ENCODE peak calls at places on chromosomes 7 and 10, in seven cellular contexts. K is endothelial cell of umbilical vein, W is breast epithelium, O is HL-60, C is H1, R is GM23338, H is HCT116. I is an unnamed sample.

GRCh38 chr7:151687523-151688235 is 168.0 kb upstream of the RHEB start:
- DNase-seq in K (peak), W (peak), O (no peak), C (peak), R (peak), H (peak), I (peak)

GRCh38 chr10:34809796-34810195 is 5.3 kb downstream of the PARD3 start:
- DNase-seq in K (no peak), W (no peak), O (no peak), C (no peak), R (no peak), H (no peak), I (no peak)

GRCh38 chr10:112265745-112266144 is 17.5 kb upstream of the TECTB start:
- DNase-seq in K (no peak), W (no peak), O (no peak), C (no peak), R (no peak), H (no peak), I (no peak)

GRCh38 chr7:12703881-12704280 is 16.4 kb downstream of the ARL4A start:
- DNase-seq in K (no peak), W (no peak), O (no peak), C (no peak), R (no peak), H (no peak), I (no peak)

GRCh38 chr7:83794834-83795233 is 145.9 kb upstream of the SEMA3E start:
- DNase-seq in K (no peak), W (no peak), O (no peak), C (no peak), R (no peak), H (no peak), I (no peak)

GRCh38 chr10:95394161-95394880 is 103.5 kb upstream of the PDLIM1 start:
- DNase-seq in K (no peak), W (no peak), O (no peak), C (no peak), R (no peak), H (peak), I (no peak)

GRCh38 chr7:158410720-158411119 is 176.9 kb downstream of the PTPRN2 start:
- DNase-seq in K (no peak), W (peak), O (no peak), C (no peak), R (no peak), H (no peak), I (peak)

GRCh38 chr10:114346176-114347031 is 57.9 kb downstream of the AFAP1L2 start:
- DNase-seq in K (no peak), W (no peak), O (no peak), C (no peak), R (no peak), H (no peak), I (no peak)

GRCh38 chr7:67267914-67268313 is 271.3 kb downstream of the TYW1 start:
- DNase-seq in K (no peak), W (no peak), O (no peak), C (no peak), R (no peak), H (no peak), I (no peak)

GRCh38 chr7:121475806-121476205 is 79.7 kb upstream of the FAM3C start:
- DNase-seq in K (no peak), W (no peak), O (no peak), C (no peak), R (no peak), H (no peak), I (no peak)

GRCh38 chr10:101903827-101904520 is 60.4 kb upstream of the KCNIP2 start:
- DNase-seq in K (no peak), W (no peak), O (no peak), C (no peak), R (no peak), H (no peak), I (no peak)

GRCh38 chr7:99380823-99381663 is 6.5 kb downstream of the ARPC1B start:
- DNase-seq in K (no peak), W (no peak), O (no peak), C (no peak), R (no peak), H (no peak), I (no peak)

GRCh38 chr10:14386202-14386593 is 55.5 kb upstream of the FRMD4A start:
- DNase-seq in K (no peak), W (no peak), O (no peak), C (peak), R (no peak), H (no peak), I (no peak)

GRCh38 chr10:79181680-79182079 is 112.9 kb downstream of the ZMIZ1 start:
- DNase-seq in K (no peak), W (no peak), O (no peak), C (no peak), R (no peak), H (no peak), I (no peak)

GRCh38 chr10:24820616-24821015 is 96.9 kb upstream of the ARHGAP21 start:
- DNase-seq in K (no peak), W (no peak), O (no peak), C (no peak), R (no peak), H (no peak), I (no peak)

GRCh38 chr10:73253226-73253557 is 748 bp upstream of the MRPS16 start:
- DNase-seq in K (no peak), W (no peak), O (no peak), C (no peak), R (peak), H (no peak), I (no peak)

GRCh38 chr7:116265881-116266280 is 55.5 kb downstream of the TES start:
- DNase-seq in K (no peak), W (no peak), O (no peak), C (no peak), R (no peak), H (no peak), I (no peak)

GRCh38 chr10:73953665-73954064 is 42.7 kb downstream of the PLAU start:
- DNase-seq in K (no peak), W (no peak), O (peak), C (no peak), R (no peak), H (no peak), I (no peak)

GRCh38 chr10:50417486-50417905 is 166.2 kb upstream of the ASAH2 start:
- DNase-seq in K (peak), W (no peak), O (no peak), C (no peak), R (peak), H (no peak), I (no peak)

GRCh38 chr10:34916368-34916767 is 101.3 kb upstream of the PARD3 start:
- DNase-seq in K (no peak), W (no peak), O (no peak), C (no peak), R (no peak), H (no peak), I (peak)

GRCh38 chr7:131835141-131835540 is 278.7 kb upstream of the PODXL start:
- DNase-seq in K (no peak), W (no peak), O (no peak), C (no peak), R (no peak), H (no peak), I (no peak)

GRCh38 chr10:47121336-47121735 is 178.7 kb upstream of the GDF10 start:
- DNase-seq in K (no peak), W (no peak), O (no peak), C (no peak), R (no peak), H (no peak), I (no peak)

GRCh38 chr10:79397575-79398303 is 47.7 kb downstream of the ZCCHC24 start:
- DNase-seq in K (no peak), W (no peak), O (no peak), C (no peak), R (no peak), H (no peak), I (no peak)

GRCh38 chr7:19489162-19489820 is 219.5 kb downstream of the POLR1F start:
- DNase-seq in K (no peak), W (no peak), O (no peak), C (no peak), R (no peak), H (no peak), I (no peak)

GRCh38 chr7:25995893-25996529 is 156.0 kb upstream of the NFE2L3 start:
- DNase-seq in K (no peak), W (no peak), O (no peak), C (no peak), R (peak), H (peak), I (no peak)

GRCh38 chr7:22480523-22481075 is 19.4 kb downstream of the STEAP1B start:
- DNase-seq in K (no peak), W (no peak), O (no peak), C (no peak), R (no peak), H (no peak), I (no peak)

GRCh38 chr7:40470111-40470736 is 335.4 kb downstream of the SUGCT start:
- DNase-seq in K (no peak), W (no peak), O (no peak), C (no peak), R (no peak), H (no peak), I (no peak)
- TF ChIP-seq POLR2AphosphoS5 in K (no peak), W (no peak), O (no peak), C (no peak), R (no peak), H (no peak), I (no peak)

GRCh38 chr7:43018446-43018845 is 86.3 kb downstream of the MRPL32 start:
- DNase-seq in K (no peak), W (no peak), O (no peak), C (no peak), R (no peak), H (peak), I (no peak)
- H3K27ac ChIP-seq in K (no peak), W (peak), O (no peak), C (no peak), R (no peak), H (no peak), I (no peak)

DNA sequence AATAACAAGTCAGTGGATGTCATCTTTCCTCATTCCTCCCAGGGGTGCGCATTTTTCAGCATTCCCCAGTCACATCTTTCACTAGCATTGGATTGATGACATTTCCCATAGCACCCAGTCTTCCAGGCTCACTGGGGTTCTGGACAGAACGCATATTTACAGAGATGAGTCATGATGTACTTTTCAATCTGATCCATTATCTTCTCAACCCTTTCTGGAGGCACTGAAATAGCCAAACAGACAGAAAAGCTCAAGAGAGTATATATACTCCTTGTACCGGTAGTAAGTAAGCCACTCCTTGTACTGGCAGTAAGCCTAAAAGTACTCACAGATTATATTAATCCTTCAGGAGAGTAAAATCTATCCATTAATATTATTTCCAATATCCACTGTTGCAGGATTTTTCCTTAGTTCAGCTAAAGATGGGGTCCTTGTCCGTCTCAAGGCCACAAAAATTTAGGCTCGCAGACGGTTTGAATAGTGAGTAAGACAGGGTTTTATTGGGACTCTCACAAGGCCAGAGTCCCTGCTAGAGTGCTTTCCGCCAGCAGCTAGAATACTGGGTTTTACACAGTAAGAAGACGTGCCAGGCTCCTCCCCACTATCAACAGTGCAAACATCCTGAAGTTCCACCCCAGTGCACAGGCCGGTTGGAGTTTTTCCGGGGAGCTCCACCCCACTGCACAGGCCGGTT is 60.8 kb downstream of the MDH2 start:
- DNase-seq in K (no peak), W (peak), O (no peak), C (no peak), R (no peak), H (no peak), I (no peak)
- TF ChIP-seq POLR2AphosphoS5 in K (no peak), W (no peak), O (no peak), C (no peak), R (no peak), H (no peak), I (no peak)

DNA sequence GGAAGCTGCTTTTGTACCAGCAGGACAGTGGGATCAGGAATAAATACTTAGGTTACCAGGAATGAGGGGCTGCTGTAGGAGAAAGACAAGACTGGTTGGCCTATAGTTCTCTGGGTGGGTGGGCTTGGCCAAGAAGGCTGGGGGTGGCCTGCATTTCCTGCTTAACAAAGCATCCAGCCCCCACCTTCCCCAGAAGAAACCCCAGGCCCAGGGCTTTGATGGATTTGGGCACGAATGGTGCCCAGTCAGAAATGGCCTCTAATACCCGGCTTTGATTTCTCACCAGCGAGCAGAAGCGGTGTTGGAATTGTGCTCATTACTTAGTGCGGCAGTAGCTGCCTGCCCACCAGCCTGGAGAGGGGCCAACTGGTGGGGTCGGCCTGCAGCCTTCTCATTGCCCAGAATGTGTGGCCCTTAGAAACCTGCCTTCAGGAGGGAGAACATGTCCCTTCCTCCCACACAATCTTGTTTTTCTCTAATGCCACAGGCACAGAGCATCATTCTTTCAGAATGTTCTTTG is 2.3 kb downstream of the UNC5B start:
- DNase-seq in K (no peak), W (peak), O (no peak), C (no peak), R (no peak), H (no peak), I (no peak)
- H3K27ac ChIP-seq in K (no peak), W (no peak), O (no peak), C (no peak), R (no peak), H (no peak), I (no peak)

GRCh38 chr10:29948971-29949370 is 110.4 kb downstream of the JCAD start:
- DNase-seq in K (no peak), W (no peak), O (no peak), C (no peak), R (no peak), H (no peak), I (no peak)

GRCh38 chr10:29946614-29946952 is 112.8 kb downstream of the JCAD start:
- DNase-seq in K (no peak), W (no peak), O (no peak), C (no peak), R (no peak), H (no peak), I (no peak)

GRCh38 chr10:29949411-29950011 is 109.9 kb downstream of the JCAD start:
- DNase-seq in K (peak), W (no peak), O (no peak), C (no peak), R (no peak), H (no peak), I (no peak)

GRCh38 chr10:29947701-29948060 is 111.7 kb downstream of the JCAD start:
- DNase-seq in K (no peak), W (no peak), O (no peak), C (no peak), R (peak), H (no peak), I (no peak)

GRCh38 chr10:29946953-29947700 is 112.3 kb downstream of the JCAD start:
- DNase-seq in K (peak), W (no peak), O (no peak), C (no peak), R (peak), H (no peak), I (no peak)
- TF ChIP-seq POLR2AphosphoS5 in K (no peak), W (peak), O (no peak), C (no peak), R (no peak), H (no peak), I (no peak)

DNA sequence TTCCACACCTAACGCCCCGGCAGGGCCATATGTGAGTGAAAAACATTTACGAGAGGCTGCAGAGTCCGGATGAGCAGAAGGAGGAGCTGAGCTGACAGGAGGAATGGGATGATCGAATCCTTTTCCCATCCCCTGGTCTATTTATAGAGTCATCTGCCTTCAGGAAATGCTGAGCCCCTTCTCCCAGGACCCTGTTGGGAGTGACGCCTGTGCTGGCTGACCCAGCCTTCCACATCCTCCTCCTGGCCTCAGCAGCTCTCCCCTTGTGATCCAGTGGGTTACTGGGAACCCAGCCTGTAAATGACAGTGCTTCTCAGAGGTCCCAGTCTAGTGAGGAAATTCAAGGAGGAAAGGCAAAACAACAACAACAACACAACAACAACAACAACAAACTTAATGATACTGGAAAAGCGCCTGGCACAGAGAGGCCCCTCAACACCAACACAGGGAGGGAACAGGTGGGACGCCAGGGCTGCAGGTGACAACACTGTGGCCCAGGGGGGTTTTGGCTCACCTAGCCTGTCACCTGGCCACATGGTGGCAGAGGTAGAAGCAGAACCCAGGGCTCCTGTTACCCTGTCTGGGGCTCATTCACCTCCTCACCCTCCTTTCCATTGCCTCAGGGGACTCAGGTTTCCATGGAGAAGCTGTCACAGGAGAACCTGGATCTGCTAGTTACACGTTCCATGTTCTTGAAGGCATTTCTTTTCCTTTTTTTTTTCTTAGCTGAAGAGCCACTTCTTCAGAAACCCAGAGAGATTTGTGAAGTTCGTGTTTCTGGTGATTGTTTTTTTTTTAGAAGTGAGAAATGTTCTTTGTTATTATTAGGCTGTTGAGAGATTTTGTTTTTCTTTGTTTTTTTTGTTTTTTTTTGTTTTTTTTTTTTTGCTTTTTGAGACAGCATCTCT is 16.4 kb downstream of the DENND2A start:
- DNase-seq in K (no peak), W (no peak), O (no peak), C (no peak), R (peak), H (no peak), I (no peak)
- H3K27ac ChIP-seq in K (no peak), W (peak), O (no peak), C (no peak), R (peak), H (no peak), I (peak)

DNA sequence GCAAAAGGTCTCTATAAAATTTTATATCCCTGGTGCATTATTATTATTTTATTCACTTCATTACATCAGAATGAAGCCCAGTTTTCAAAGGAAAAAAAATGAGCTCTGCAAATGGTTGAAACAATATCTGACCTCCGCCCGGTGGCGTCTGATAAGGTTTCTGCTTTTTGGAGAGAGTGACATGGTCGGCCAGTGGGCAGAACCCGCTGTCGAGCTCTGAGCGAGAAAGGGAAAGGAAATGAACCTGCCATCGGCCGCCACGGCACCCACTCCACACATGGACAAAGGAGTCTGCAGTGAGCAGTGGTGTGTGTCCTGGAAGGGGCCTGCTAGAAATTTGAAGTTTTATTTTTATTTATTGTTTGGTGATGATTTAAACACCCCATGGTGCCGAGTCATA is 149.2 kb upstream of the MKI67 start:
- DNase-seq in K (no peak), W (no peak), O (no peak), C (no peak), R (no peak), H (no peak), I (no peak)
- TF ChIP-seq POLR2AphosphoS5 in K (no peak), W (no peak), O (no peak), C (no peak), R (no peak), H (no peak), I (no peak)

GRCh38 chr7:100878013-100878412 is 3.1 kb downstream of the SRRT start:
- DNase-seq in K (no peak), W (no peak), O (no peak), C (no peak), R (no peak), H (no peak), I (no peak)
- H3K27ac ChIP-seq in K (no peak), W (no peak), O (no peak), C (no peak), R (no peak), H (no peak), I (no peak)

GRCh38 chr7:101891936-101892640 is 74.7 kb downstream of the CUX1 start:
- DNase-seq in K (no peak), W (no peak), O (peak), C (no peak), R (no peak), H (no peak), I (no peak)
- TF ChIP-seq POLR2AphosphoS5 in K (no peak), W (no peak), O (no peak), C (no peak), R (no peak), H (no peak), I (no peak)

I was measured in suprapubic skin.